ENCODE peak calls at places on chromosome 7, in six cellular contexts. One of them, this sample, is unnamed.

GRCh38 chr7:100682991-100683658 is 9.6 kb downstream of the GNB2 start:
- DNase-seq in heart left ventricle: no peak
- DNase-seq in body of pancreas: peak
- DNase-seq in sigmoid colon: no peak
- DNase-seq in HCT116: no peak
- DNase-seq in uterus: no peak
- DNase-seq in this sample: no peak

GRCh38 chr7:5361446-5362155 is 62.0 kb downstream of the TNRC18 start:
- DNase-seq in heart left ventricle: no peak
- DNase-seq in body of pancreas: no peak
- DNase-seq in sigmoid colon: no peak
- DNase-seq in HCT116: no peak
- DNase-seq in uterus: no peak
- DNase-seq in this sample: no peak

GRCh38 chr7:73904219-73905136 is 43.5 kb downstream of the TMEM270 start:
- DNase-seq in heart left ventricle: no peak
- DNase-seq in body of pancreas: no peak
- DNase-seq in sigmoid colon: peak
- DNase-seq in HCT116: no peak
- DNase-seq in uterus: no peak
- DNase-seq in this sample: no peak

GRCh38 chr7:64999165-65000004 is 7.1 kb downstream of the ERV3-1 start:
- DNase-seq in heart left ventricle: no peak
- DNase-seq in body of pancreas: peak
- DNase-seq in sigmoid colon: no peak
- DNase-seq in HCT116: no peak
- DNase-seq in uterus: no peak
- DNase-seq in this sample: peak

GRCh38 chr7:46201966-46202365 is 280.9 kb upstream of the IGFBP3 start:
- DNase-seq in heart left ventricle: no peak
- DNase-seq in body of pancreas: no peak
- DNase-seq in sigmoid colon: no peak
- DNase-seq in HCT116: no peak
- DNase-seq in uterus: no peak
- DNase-seq in this sample: no peak

GRCh38 chr7:142803901-142804300 is 33.1 kb downstream of the PRSS2 start:
- DNase-seq in heart left ventricle: no peak
- DNase-seq in body of pancreas: no peak
- DNase-seq in sigmoid colon: no peak
- DNase-seq in HCT116: no peak
- DNase-seq in uterus: no peak
- DNase-seq in this sample: no peak

GRCh38 chr7:52639981-52640380 is 395.5 kb upstream of the POM121L12 start:
- DNase-seq in heart left ventricle: no peak
- DNase-seq in body of pancreas: no peak
- DNase-seq in sigmoid colon: no peak
- DNase-seq in HCT116: no peak
- DNase-seq in uterus: no peak
- DNase-seq in this sample: no peak

GRCh38 chr7:80147543-80148376 is 13.1 kb downstream of the GNAI1 start:
- DNase-seq in heart left ventricle: no peak
- DNase-seq in body of pancreas: no peak
- DNase-seq in sigmoid colon: no peak
- DNase-seq in HCT116: no peak
- DNase-seq in uterus: no peak
- DNase-seq in this sample: no peak

GRCh38 chr7:137544450-137545058 is 201.0 kb upstream of the PTN start:
- DNase-seq in heart left ventricle: no peak
- DNase-seq in body of pancreas: no peak
- DNase-seq in sigmoid colon: no peak
- DNase-seq in HCT116: no peak
- DNase-seq in uterus: no peak
- DNase-seq in this sample: no peak

GRCh38 chr7:132461043-132461592 is 115.2 kb downstream of the PLXNA4 start:
- DNase-seq in heart left ventricle: no peak
- DNase-seq in body of pancreas: no peak
- DNase-seq in sigmoid colon: no peak
- DNase-seq in HCT116: no peak
- DNase-seq in uterus: no peak
- DNase-seq in this sample: no peak

GRCh38 chr7:93016681-93017349 is 101.0 kb downstream of the SAMD9 start:
- DNase-seq in heart left ventricle: no peak
- DNase-seq in body of pancreas: no peak
- DNase-seq in sigmoid colon: no peak
- DNase-seq in HCT116: no peak
- DNase-seq in uterus: no peak
- DNase-seq in this sample: no peak

GRCh38 chr7:71414490-71414889 is 282.5 kb downstream of the GALNT17 start:
- DNase-seq in heart left ventricle: peak
- DNase-seq in body of pancreas: peak
- DNase-seq in sigmoid colon: no peak
- DNase-seq in HCT116: no peak
- DNase-seq in uterus: no peak
- DNase-seq in this sample: no peak

GRCh38 chr7:82442492-82443043 is 1.0 kb downstream of the CACNA2D1 start:
- DNase-seq in heart left ventricle: peak
- DNase-seq in body of pancreas: no peak
- DNase-seq in sigmoid colon: peak
- DNase-seq in HCT116: no peak
- DNase-seq in uterus: no peak
- DNase-seq in this sample: no peak

GRCh38 chr7:139775829-139776266 is 1.9 kb downstream of the HIPK2 start:
- DNase-seq in heart left ventricle: peak
- DNase-seq in body of pancreas: peak
- DNase-seq in sigmoid colon: peak
- DNase-seq in HCT116: peak
- DNase-seq in uterus: peak
- DNase-seq in this sample: peak

GRCh38 chr7:102004229-102004628 is 186.8 kb downstream of the CUX1 start:
- DNase-seq in heart left ventricle: no peak
- DNase-seq in body of pancreas: no peak
- DNase-seq in sigmoid colon: no peak
- DNase-seq in HCT116: no peak
- DNase-seq in uterus: peak
- DNase-seq in this sample: no peak

GRCh38 chr7:103499976-103500375 is 54.0 kb upstream of the SLC26A5 start:
- DNase-seq in heart left ventricle: no peak
- DNase-seq in body of pancreas: no peak
- DNase-seq in sigmoid colon: no peak
- DNase-seq in HCT116: no peak
- DNase-seq in uterus: no peak
- DNase-seq in this sample: no peak

GRCh38 chr7:77368974-77369373 is 47.2 kb downstream of the GSAP start:
- DNase-seq in heart left ventricle: no peak
- DNase-seq in body of pancreas: no peak
- DNase-seq in sigmoid colon: no peak
- DNase-seq in HCT116: peak
- DNase-seq in uterus: no peak
- DNase-seq in this sample: no peak

GRCh38 chr7:92569137-92569536 is 21.1 kb downstream of the FAM133B start:
- DNase-seq in heart left ventricle: no peak
- DNase-seq in body of pancreas: no peak
- DNase-seq in sigmoid colon: no peak
- DNase-seq in HCT116: no peak
- DNase-seq in uterus: no peak
- DNase-seq in this sample: no peak

GRCh38 chr7:143882020-143882610 is 19.9 kb downstream of the TCAF1 start:
- DNase-seq in heart left ventricle: peak
- DNase-seq in body of pancreas: no peak
- DNase-seq in sigmoid colon: peak
- DNase-seq in HCT116: no peak
- DNase-seq in uterus: peak
- DNase-seq in this sample: no peak

GRCh38 chr7:127393370-127394058 is 1.0 kb upstream of the ZNF800 start:
- DNase-seq in heart left ventricle: peak
- DNase-seq in body of pancreas: peak
- DNase-seq in sigmoid colon: peak
- DNase-seq in HCT116: no peak
- DNase-seq in uterus: peak
- DNase-seq in this sample: no peak

GRCh38 chr7:6231184-6231583 is 41.2 kb downstream of the CYTH3 start:
- DNase-seq in heart left ventricle: no peak
- DNase-seq in body of pancreas: no peak
- DNase-seq in sigmoid colon: no peak
- DNase-seq in HCT116: no peak
- DNase-seq in uterus: no peak
- DNase-seq in this sample: no peak

GRCh38 chr7:11709240-11709639 is 122.8 kb downstream of the THSD7A start:
- DNase-seq in heart left ventricle: no peak
- DNase-seq in body of pancreas: no peak
- DNase-seq in sigmoid colon: no peak
- DNase-seq in HCT116: no peak
- DNase-seq in uterus: no peak
- DNase-seq in this sample: no peak

GRCh38 chr7:139860090-139860773 is 31.2 kb downstream of the TBXAS1 start:
- DNase-seq in heart left ventricle: peak
- DNase-seq in body of pancreas: no peak
- DNase-seq in sigmoid colon: peak
- DNase-seq in HCT116: no peak
- DNase-seq in uterus: no peak
- DNase-seq in this sample: no peak

GRCh38 chr7:129225931-129226572 is 1.2 kb downstream of the AHCYL2 start:
- DNase-seq in heart left ventricle: no peak
- DNase-seq in body of pancreas: no peak
- DNase-seq in sigmoid colon: no peak
- DNase-seq in HCT116: no peak
- DNase-seq in uterus: no peak
- DNase-seq in this sample: no peak

GRCh38 chr7:115009139-115009538 is 87.2 kb downstream of the MDFIC start:
- DNase-seq in heart left ventricle: no peak
- DNase-seq in body of pancreas: no peak
- DNase-seq in sigmoid colon: no peak
- DNase-seq in HCT116: no peak
- DNase-seq in uterus: no peak
- DNase-seq in this sample: no peak

GRCh38 chr7:115010436-115010810 is 88.5 kb downstream of the MDFIC start:
- DNase-seq in heart left ventricle: no peak
- DNase-seq in body of pancreas: no peak
- DNase-seq in sigmoid colon: no peak
- DNase-seq in HCT116: no peak
- DNase-seq in uterus: no peak
- DNase-seq in this sample: no peak

GRCh38 chr7:115007751-115008150 is 85.9 kb downstream of the MDFIC start:
- DNase-seq in heart left ventricle: no peak
- DNase-seq in body of pancreas: no peak
- DNase-seq in sigmoid colon: no peak
- DNase-seq in HCT116: no peak
- DNase-seq in uterus: peak
- DNase-seq in this sample: no peak

GRCh38 chr7:115009736-115010435 is 88.0 kb downstream of the MDFIC start:
- DNase-seq in heart left ventricle: peak
- DNase-seq in body of pancreas: no peak
- DNase-seq in sigmoid colon: peak
- DNase-seq in HCT116: no peak
- DNase-seq in uterus: peak
- DNase-seq in this sample: no peak

DNA sequence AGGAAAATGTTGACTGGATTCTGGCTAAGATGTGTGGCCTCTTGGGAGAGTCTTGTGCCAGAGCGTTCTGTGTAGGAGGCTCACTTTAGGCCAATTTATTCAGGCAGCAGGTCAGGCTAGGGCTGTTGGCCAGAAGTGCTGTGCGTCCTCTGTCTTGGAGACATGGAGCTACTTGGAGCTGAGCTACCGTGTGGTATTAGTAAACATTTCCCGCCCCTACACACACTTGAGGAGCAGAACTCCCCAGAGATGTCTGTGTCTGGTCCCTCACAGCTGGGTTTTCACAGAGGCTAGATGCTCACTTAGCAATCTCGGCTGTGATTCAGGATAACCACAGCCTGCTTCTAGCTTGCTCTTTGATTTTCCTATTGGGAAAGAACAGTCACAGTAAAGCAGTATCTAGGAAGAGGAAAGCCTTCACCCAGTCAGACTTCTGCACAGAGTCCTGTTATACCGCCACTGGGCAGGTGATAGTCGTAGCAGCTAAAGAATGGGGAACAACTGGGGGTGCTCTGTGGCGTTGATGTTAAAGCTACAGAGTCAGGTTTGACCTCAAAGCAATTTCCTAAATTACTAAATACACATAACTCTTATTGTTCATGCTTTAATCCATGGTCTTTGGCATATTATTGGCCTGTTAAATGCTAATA is 86.7 kb downstream of the MDFIC start:
- DNase-seq in heart left ventricle: peak
- DNase-seq in body of pancreas: peak
- DNase-seq in sigmoid colon: peak
- DNase-seq in HCT116: no peak
- DNase-seq in uterus: peak
- DNase-seq in this sample: no peak
- H3K27ac ChIP-seq in heart left ventricle: peak
- H3K27ac ChIP-seq in body of pancreas: no peak
- H3K27ac ChIP-seq in sigmoid colon: peak
- H3K27ac ChIP-seq in HCT116: no peak
- H3K27ac ChIP-seq in uterus: peak
- H3K27ac ChIP-seq in this sample: peak

DNA sequence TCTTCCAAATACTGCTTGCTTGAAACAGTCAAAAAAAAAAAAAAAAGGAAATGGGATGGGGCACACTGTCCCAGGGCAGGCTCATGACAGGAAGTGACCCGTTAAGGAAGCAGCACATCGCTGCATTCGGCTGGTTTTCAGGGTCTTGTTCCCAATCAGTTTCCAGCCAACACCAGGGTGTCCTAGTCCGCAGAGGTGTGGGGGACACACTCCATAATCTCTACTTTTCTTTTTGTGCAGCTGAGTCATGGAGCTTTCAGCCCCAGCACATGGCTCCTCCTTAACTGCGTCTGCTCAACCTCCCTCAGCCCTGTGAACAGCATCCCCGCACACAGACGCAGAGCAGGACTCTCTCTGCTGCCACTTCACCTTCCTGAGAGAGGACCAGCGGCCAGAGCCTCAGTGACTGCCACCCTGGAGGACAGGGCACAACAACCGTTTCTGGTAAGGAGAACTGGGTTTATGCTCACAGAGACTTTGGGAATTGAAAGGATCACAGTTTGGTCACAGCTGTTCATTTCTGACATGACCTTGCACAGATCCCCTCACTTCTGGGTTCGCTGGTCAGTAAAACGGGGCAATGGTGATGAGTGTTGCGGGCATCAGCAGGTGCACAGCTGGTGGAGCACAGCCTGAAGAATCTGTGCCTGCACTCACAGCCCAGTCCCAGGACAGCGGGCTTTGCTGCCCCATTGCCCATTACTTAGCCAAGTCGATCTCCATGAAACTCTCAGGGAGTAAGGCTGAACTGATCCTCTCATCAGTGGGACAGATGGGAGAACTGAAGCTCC is at the start of gene GIMAP5:
- DNase-seq in heart left ventricle: peak
- DNase-seq in body of pancreas: no peak
- DNase-seq in sigmoid colon: no peak
- DNase-seq in HCT116: no peak
- DNase-seq in uterus: no peak
- DNase-seq in this sample: no peak
- TF ChIP-seq POLR2A in heart left ventricle: no peak
- TF ChIP-seq POLR2A in body of pancreas: peak
- TF ChIP-seq POLR2A in sigmoid colon: no peak
- TF ChIP-seq POLR2A in HCT116: no peak
- TF ChIP-seq POLR2A in uterus: peak
- TF ChIP-seq POLR2A in this sample: no peak

GRCh38 chr7:725223-726005 is 1.1 kb upstream of the DNAAF5 start:
- DNase-seq in heart left ventricle: no peak
- DNase-seq in body of pancreas: no peak
- DNase-seq in sigmoid colon: no peak
- DNase-seq in HCT116: no peak
- DNase-seq in uterus: no peak
- DNase-seq in this sample: no peak
- H3K27ac ChIP-seq in heart left ventricle: no peak
- H3K27ac ChIP-seq in body of pancreas: no peak
- H3K27ac ChIP-seq in sigmoid colon: no peak
- H3K27ac ChIP-seq in HCT116: peak
- H3K27ac ChIP-seq in uterus: no peak
- H3K27ac ChIP-seq in this sample: peak

GRCh38 chr7:44823266-44823781 is 24.6 kb downstream of the H2AZ2 start:
- DNase-seq in heart left ventricle: no peak
- DNase-seq in body of pancreas: no peak
- DNase-seq in sigmoid colon: no peak
- DNase-seq in HCT116: no peak
- DNase-seq in uterus: no peak
- DNase-seq in this sample: no peak
- TF ChIP-seq POLR2A in heart left ventricle: no peak
- TF ChIP-seq POLR2A in body of pancreas: no peak
- TF ChIP-seq POLR2A in sigmoid colon: no peak
- TF ChIP-seq POLR2A in HCT116: no peak
- TF ChIP-seq POLR2A in uterus: no peak
- TF ChIP-seq POLR2A in this sample: no peak

This sample was measured in stomach.